ENCODE peak calls at places on chromosomes 16 and 17, in five cellular contexts. One of them, this sample, is unnamed.

GRCh38 chr16:29151317-29151716 is 166.5 kb downstream of the LAT start:
- DNase-seq in K562: no peak
- DNase-seq in SK-N-SH: no peak
- DNase-seq in HepG2: peak
- DNase-seq in H1: no peak
- DNase-seq in this sample: no peak

GRCh38 chr17:34485999-34486398 is 93.4 kb upstream of the TMEM132E start:
- DNase-seq in K562: no peak
- DNase-seq in SK-N-SH: no peak
- DNase-seq in HepG2: no peak
- DNase-seq in H1: no peak
- DNase-seq in this sample: no peak

GRCh38 chr17:82424001-82424862 is 5.8 kb upstream of the OGFOD3 start:
- DNase-seq in K562: peak
- DNase-seq in SK-N-SH: peak
- DNase-seq in HepG2: peak
- DNase-seq in H1: no peak
- DNase-seq in this sample: no peak

GRCh38 chr17:82627405-82627804 is 20.8 kb downstream of the WDR45B start:
- DNase-seq in K562: no peak
- DNase-seq in SK-N-SH: no peak
- DNase-seq in HepG2: no peak
- DNase-seq in H1: no peak
- DNase-seq in this sample: no peak

GRCh38 chr16:26196310-26196709 is 504.6 kb downstream of the HS3ST4 start:
- DNase-seq in K562: no peak
- DNase-seq in SK-N-SH: no peak
- DNase-seq in HepG2: no peak
- DNase-seq in H1: no peak
- DNase-seq in this sample: no peak

GRCh38 chr17:35161281-35161761 is 13.7 kb downstream of the UNC45B start:
- DNase-seq in K562: no peak
- DNase-seq in SK-N-SH: no peak
- DNase-seq in HepG2: no peak
- DNase-seq in H1: no peak
- DNase-seq in this sample: no peak

GRCh38 chr17:13244511-13244910 is 226.7 kb upstream of the ELAC2 start:
- DNase-seq in K562: no peak
- DNase-seq in SK-N-SH: no peak
- DNase-seq in HepG2: no peak
- DNase-seq in H1: no peak
- DNase-seq in this sample: no peak

GRCh38 chr16:3025032-3026002 is 1.5 kb downstream of the THOC6 start:
- DNase-seq in K562: no peak
- DNase-seq in SK-N-SH: no peak
- DNase-seq in HepG2: no peak
- DNase-seq in H1: no peak
- DNase-seq in this sample: no peak

GRCh38 chr16:29990883-29991570 is 4.4 kb downstream of the HIRIP3 start:
- DNase-seq in K562: no peak
- DNase-seq in SK-N-SH: no peak
- DNase-seq in HepG2: no peak
- DNase-seq in H1: no peak
- DNase-seq in this sample: no peak

GRCh38 chr16:28167730-28168129 is 44.0 kb downstream of the XPO6 start:
- DNase-seq in K562: no peak
- DNase-seq in SK-N-SH: no peak
- DNase-seq in HepG2: no peak
- DNase-seq in H1: no peak
- DNase-seq in this sample: no peak

GRCh38 chr16:50651835-50652438 is 29.2 kb downstream of the SNX20 start:
- DNase-seq in K562: peak
- DNase-seq in SK-N-SH: no peak
- DNase-seq in HepG2: no peak
- DNase-seq in H1: no peak
- DNase-seq in this sample: no peak

GRCh38 chr17:44933824-44934744 is 13.5 kb downstream of the KIF18B start:
- DNase-seq in K562: no peak
- DNase-seq in SK-N-SH: peak
- DNase-seq in HepG2: no peak
- DNase-seq in H1: no peak
- DNase-seq in this sample: no peak

GRCh38 chr16:57591086-57591869 is 37.2 kb upstream of the ADGRG1 start:
- DNase-seq in K562: peak
- DNase-seq in SK-N-SH: peak
- DNase-seq in HepG2: peak
- DNase-seq in H1: no peak
- DNase-seq in this sample: no peak

GRCh38 chr16:5642470-5642869 is 544.9 kb upstream of the EEF2KMT start:
- DNase-seq in K562: no peak
- DNase-seq in SK-N-SH: no peak
- DNase-seq in HepG2: no peak
- DNase-seq in H1: no peak
- DNase-seq in this sample: no peak

GRCh38 chr16:75420987-75421819 is 12.1 kb downstream of the CFDP1 start:
- DNase-seq in K562: peak
- DNase-seq in SK-N-SH: peak
- DNase-seq in HepG2: peak
- DNase-seq in H1: peak
- DNase-seq in this sample: no peak

GRCh38 chr17:73833779-73834613 is 189.8 kb upstream of the SDK2 start:
- DNase-seq in K562: no peak
- DNase-seq in SK-N-SH: no peak
- DNase-seq in HepG2: no peak
- DNase-seq in H1: no peak
- DNase-seq in this sample: no peak

GRCh38 chr17:68568581-68568980 is 32.6 kb downstream of the FAM20A start:
- DNase-seq in K562: no peak
- DNase-seq in SK-N-SH: no peak
- DNase-seq in HepG2: no peak
- DNase-seq in H1: no peak
- DNase-seq in this sample: no peak

GRCh38 chr16:12669908-12670307 is 133.8 kb downstream of the CPPED1 start:
- DNase-seq in K562: no peak
- DNase-seq in SK-N-SH: no peak
- DNase-seq in HepG2: no peak
- DNase-seq in H1: no peak
- DNase-seq in this sample: no peak

GRCh38 chr16:69563605-69564580 is 1.9 kb upstream of the NFAT5 start:
- DNase-seq in K562: peak
- DNase-seq in SK-N-SH: no peak
- DNase-seq in HepG2: peak
- DNase-seq in H1: no peak
- DNase-seq in this sample: peak

GRCh38 chr16:75044800-75045361 is 46.1 kb downstream of the ZNRF1 start:
- DNase-seq in K562: no peak
- DNase-seq in SK-N-SH: no peak
- DNase-seq in HepG2: no peak
- DNase-seq in H1: no peak
- DNase-seq in this sample: no peak

GRCh38 chr17:17067277-17067676 is 25.0 kb downstream of the MPRIP start:
- DNase-seq in K562: peak
- DNase-seq in SK-N-SH: no peak
- DNase-seq in HepG2: no peak
- DNase-seq in H1: no peak
- DNase-seq in this sample: no peak

GRCh38 chr17:74923538-74924249 is 379 bp upstream of the OTOP2 start:
- DNase-seq in K562: peak
- DNase-seq in SK-N-SH: peak
- DNase-seq in HepG2: no peak
- DNase-seq in H1: no peak
- DNase-seq in this sample: no peak

GRCh38 chr16:48215738-48216137 is 28.4 kb upstream of the LONP2 start:
- DNase-seq in K562: no peak
- DNase-seq in SK-N-SH: no peak
- DNase-seq in HepG2: peak
- DNase-seq in H1: no peak
- DNase-seq in this sample: no peak

GRCh38 chr17:4766705-4767104 is 5.0 kb upstream of the TM4SF5 start:
- DNase-seq in K562: no peak
- DNase-seq in SK-N-SH: no peak
- DNase-seq in HepG2: no peak
- DNase-seq in H1: no peak
- DNase-seq in this sample: no peak

DNA sequence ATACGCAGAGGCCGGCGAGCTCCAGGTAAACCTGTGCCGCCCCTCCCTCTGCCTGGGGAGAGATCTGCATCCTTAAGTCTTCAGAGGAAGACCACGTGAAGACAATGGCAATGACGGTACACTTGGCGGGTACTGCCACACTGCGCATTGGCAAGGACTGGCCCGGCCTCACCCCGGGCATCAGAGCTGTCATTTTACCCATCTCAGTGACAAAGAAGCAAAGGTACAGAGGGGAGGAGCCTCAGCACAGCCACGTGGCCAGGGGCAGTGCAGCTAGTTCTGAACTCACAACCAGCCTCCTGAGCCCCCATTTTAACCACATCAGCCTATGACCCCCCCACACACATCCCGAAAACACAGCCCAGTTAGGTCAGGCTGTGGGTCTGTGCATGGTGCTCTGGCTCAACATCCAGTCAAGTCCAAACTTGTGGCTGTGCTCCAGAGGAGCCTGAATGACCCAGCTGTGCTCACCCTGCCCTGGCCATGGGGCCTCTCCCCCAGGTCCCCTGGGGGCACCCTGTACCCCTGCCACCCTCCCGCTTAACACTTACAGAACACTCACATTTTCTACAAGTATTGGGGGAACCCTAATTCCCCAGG is 80.6 kb downstream of the C16orf95 start:
- DNase-seq in K562: no peak
- DNase-seq in SK-N-SH: no peak
- DNase-seq in HepG2: no peak
- DNase-seq in H1: no peak
- DNase-seq in this sample: no peak
- H3K4me3 ChIP-seq in K562: no peak
- H3K4me3 ChIP-seq in SK-N-SH: no peak
- H3K4me3 ChIP-seq in HepG2: no peak
- H3K4me3 ChIP-seq in H1: no peak
- H3K4me3 ChIP-seq in this sample: no peak

DNA sequence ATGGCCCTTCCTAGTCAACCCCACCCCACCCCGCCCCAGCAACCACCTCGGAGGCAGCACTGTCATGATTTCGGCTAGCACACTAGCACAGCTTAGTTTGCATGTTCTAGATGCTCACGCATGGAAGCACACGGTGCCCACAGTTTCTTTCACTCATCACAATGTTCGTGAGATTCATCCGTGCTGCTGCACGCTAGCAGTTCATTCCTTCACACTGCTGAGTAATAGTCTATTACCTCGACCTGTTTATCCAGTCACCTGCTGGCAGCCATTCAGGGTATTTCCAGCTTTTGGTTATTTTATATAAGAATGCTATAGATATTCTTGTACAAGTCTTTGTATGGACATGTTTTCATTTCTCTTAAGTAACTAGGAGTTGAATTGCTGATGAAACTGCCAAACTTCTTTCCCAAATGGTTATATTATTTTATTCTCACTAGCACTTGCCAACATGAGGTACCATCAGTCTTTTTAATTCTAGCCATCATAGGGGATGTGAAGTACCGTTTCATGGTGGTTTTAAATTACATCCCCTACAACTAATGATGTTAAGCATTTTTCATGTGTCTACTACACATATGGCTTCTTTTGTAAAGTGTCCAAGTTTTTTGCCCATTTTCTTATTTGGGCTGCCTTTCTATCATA is 75.7 kb downstream of the CYTH1 start:
- DNase-seq in K562: no peak
- DNase-seq in SK-N-SH: no peak
- DNase-seq in HepG2: no peak
- DNase-seq in H1: no peak
- DNase-seq in this sample: peak
- TF ChIP-seq TAF1 in K562: no peak
- TF ChIP-seq TAF1 in SK-N-SH: no peak
- TF ChIP-seq TAF1 in HepG2: no peak
- TF ChIP-seq TAF1 in H1: no peak
- TF ChIP-seq TAF1 in this sample: peak

DNA sequence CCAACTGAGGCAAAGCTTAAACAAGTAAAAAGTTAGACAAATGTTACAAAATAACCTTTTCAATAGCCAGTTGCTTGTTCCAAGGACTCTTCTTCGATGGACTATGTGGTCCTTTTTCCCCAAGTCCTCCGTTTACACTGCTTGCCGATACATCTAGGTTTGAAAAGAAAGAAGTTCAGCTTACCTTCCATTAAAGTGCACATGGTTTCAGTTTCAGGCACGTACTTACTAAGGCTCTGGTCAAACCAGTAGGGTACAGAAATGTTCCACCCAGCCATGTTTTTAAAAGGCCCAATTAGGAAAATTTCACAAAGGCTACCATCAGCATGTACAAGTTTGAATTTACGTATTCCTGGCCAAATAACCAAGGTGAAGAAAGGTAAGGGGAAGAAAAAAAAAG is 2.1 kb downstream of the SRSF2 start:
- DNase-seq in K562: peak
- DNase-seq in SK-N-SH: no peak
- DNase-seq in HepG2: peak
- DNase-seq in H1: no peak
- DNase-seq in this sample: no peak
- H3K4me3 ChIP-seq in K562: peak
- H3K4me3 ChIP-seq in SK-N-SH: peak
- H3K4me3 ChIP-seq in HepG2: peak
- H3K4me3 ChIP-seq in H1: peak
- H3K4me3 ChIP-seq in this sample: peak

GRCh38 chr16:10181196-10182162 is 749 bp downstream of the GRIN2A start:
- DNase-seq in K562: peak
- DNase-seq in SK-N-SH: peak
- DNase-seq in HepG2: peak
- DNase-seq in H1: peak
- DNase-seq in this sample: no peak
- TF ChIP-seq TAF1 in K562: no peak
- TF ChIP-seq TAF1 in SK-N-SH: no peak
- TF ChIP-seq TAF1 in HepG2: no peak
- TF ChIP-seq TAF1 in H1: no peak
- TF ChIP-seq TAF1 in this sample: no peak

GRCh38 chr17:81159611-81160265 is 5.6 kb upstream of the PVALEF start:
- DNase-seq in K562: no peak
- DNase-seq in SK-N-SH: no peak
- DNase-seq in HepG2: no peak
- DNase-seq in H1: no peak
- DNase-seq in this sample: no peak
- H3K4me3 ChIP-seq in K562: no peak
- H3K4me3 ChIP-seq in SK-N-SH: no peak
- H3K4me3 ChIP-seq in HepG2: no peak
- H3K4me3 ChIP-seq in H1: no peak
- H3K4me3 ChIP-seq in this sample: no peak

DNA sequence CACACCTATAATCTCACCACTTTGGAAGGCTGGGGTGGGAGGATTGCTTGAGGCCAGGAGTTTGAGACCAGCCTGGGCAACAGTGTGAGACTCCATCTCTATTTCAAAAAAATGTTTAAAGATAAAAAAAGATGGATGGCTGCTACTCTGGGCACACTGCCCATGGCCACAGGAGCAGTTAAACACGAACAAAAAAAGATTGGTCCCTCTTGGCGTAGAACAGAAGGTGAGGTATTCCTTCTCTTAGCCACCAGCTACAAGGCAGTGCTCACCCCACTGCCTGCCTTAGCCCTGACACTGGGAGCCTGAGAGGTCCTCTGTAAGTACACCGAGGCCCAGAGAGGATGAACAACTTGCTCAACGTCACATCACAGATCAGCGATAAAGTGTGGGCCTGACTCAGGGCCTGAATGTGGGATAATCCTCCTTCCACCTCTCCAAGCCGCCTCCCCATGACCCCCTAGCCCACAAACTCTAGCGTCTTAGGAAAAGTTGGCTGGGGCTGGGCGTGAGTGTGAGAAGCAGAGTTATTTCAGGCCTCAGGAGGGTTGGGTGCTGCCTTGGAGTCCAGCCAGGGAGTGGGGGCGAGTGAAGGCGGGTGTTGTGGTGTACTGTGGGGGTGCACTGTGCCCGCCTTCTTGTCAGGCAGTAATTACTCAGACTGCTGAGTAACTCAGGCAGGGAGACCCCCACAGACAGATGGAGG is 2.3 kb upstream of the DPH1 start:
- DNase-seq in K562: peak
- DNase-seq in SK-N-SH: no peak
- DNase-seq in HepG2: no peak
- DNase-seq in H1: no peak
- DNase-seq in this sample: no peak
- TF ChIP-seq TAF1 in K562: no peak
- TF ChIP-seq TAF1 in SK-N-SH: no peak
- TF ChIP-seq TAF1 in HepG2: no peak
- TF ChIP-seq TAF1 in H1: no peak
- TF ChIP-seq TAF1 in this sample: no peak

This sample was measured in GM12878.